ENCODE peak calls at places on chromosomes 4 and X, in four cellular contexts. A, S, N and W are unnamed samples.

GRCh38 chr4:119314356-119314755 is 7.6 kb downstream of the FABP2 start:
- DNase-seq in S (peak; percentile 71), A (no peak), N (peak; percentile 64), W (peak; percentile 55)

GRCh38 chrX:153709726-153710674 is 14.2 kb downstream of the BCAP31 start:
- DNase-seq in A (no peak), S (no peak), N (no peak), W (no peak)

GRCh38 chrX:53071604-53072417 is 10.4 kb upstream of the TSPYL2 start:
- DNase-seq in A (peak; percentile 46), N (peak; percentile 81), S (peak; percentile 63), W (peak; percentile 89)

GRCh38 chrX:9510366-9510765 is 45.5 kb downstream of the TBL1X start:
- DNase-seq in A (no peak), N (no peak), S (no peak), W (no peak)

GRCh38 chr4:73593631-73594241 is 26.5 kb downstream of the RASSF6 start:
- DNase-seq in S (peak; percentile 68), N (peak; percentile 53), A (no peak), W (peak; percentile 56)

GRCh38 chrX:78333521-78333920 is 6.1 kb upstream of the CYSLTR1 start:
- DNase-seq in N (no peak), S (no peak), A (no peak), W (peak; percentile 67)

GRCh38 chr4:125489952-125490690 is 175.4 kb downstream of the FAT4 start:
- DNase-seq in A (no peak), S (no peak), N (no peak), W (no peak)

GRCh38 chr4:89254847-89255246 is 52.8 kb downstream of the GPRIN3 start:
- DNase-seq in N (peak; percentile 45), S (peak; percentile 23), A (no peak), W (peak; percentile 49)

GRCh38 chr4:15965325-15965724 is 2.4 kb upstream of the FGFBP2 start:
- DNase-seq in A (no peak), S (no peak), N (no peak), W (no peak)

GRCh38 chrX:126165721-126166401 is at the start of gene DCAF12L2:
- DNase-seq in S (no peak), N (peak; percentile 23), A (no peak), W (no peak)

GRCh38 chrX:572490-573124 is 58.0 kb upstream of the SHOX start:
- DNase-seq in S (no peak), A (no peak), N (no peak), W (no peak)

GRCh38 chr4:37517326-37517725 is 168.8 kb downstream of the RELL1 start:
- DNase-seq in S (no peak), N (no peak), A (no peak), W (no peak)

GRCh38 chr4:79650217-79650616 is 242.2 kb upstream of the GK2 start:
- DNase-seq in S (no peak), A (no peak), N (no peak), W (no peak)

GRCh38 chr4:123804171-123804721 is 407.7 kb downstream of the SPRY1 start:
- DNase-seq in N (no peak), A (no peak), S (no peak), W (no peak)

DNA sequence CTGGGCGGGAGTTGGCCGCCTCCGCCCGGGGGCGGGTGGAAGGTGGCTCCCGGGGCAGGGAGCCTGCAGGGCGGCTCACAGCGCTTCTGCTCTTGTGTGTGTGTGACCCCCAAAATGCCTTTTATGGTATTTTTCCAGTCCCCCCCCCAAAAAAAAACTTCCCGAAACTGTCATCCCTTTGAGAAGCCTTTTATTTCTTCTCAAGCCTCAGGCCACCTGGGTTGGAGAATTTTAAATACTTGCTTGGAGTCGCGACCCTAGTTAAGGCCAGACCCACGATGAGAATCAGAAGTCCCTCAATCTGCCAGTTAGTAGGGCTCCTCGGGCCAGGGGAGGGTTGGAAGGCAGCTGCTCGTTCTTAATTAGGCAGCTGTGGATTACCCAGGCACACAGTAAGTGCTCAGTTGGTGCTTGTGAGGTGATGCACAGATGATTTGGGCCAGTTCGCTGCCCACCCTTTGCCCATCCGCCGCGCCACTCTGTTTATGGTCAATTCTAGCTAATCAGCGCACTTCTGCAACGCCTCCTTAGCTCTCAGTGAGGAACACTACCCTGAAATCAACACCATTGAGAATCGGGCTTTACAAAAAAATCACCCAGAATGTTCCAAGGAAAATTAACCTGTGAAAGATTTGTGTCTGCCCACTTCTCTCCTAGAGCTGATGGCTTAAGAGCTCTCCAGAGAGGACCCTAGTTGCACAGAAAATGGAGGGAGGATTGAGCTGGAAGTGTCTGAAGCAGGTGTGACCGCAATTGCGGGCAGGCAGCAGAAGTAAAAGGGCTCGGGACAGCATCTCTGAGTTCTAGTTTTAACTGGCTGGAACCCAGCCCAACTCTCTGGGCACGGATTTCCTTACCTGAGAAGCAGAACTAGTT is 648 bp upstream of the SCD5 start:
- DNase-seq in N (no peak), A (no peak), S (no peak), W (peak; percentile 75)
- TF ChIP-seq EZH2 in N (no peak), A (no peak), S (no peak), W (no peak)

DNA sequence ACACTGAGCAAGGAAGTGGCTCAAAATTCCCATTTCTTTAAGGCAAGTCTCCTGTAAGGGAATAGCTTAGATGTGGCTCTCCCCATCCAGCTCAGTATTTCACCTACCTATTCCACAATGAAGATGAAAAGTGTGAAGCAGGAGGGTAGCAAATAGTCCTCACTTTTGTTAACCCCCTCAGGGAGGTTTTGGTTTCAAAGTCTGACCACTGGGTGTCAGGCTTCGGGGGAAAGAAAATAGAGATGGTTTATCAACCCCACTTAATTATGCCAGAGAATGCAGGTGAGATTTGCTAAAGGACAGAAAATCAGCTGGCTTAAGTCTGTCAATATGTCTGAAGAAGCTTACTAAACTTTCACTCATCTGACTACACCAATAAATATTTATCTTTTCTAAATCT is 69.5 kb downstream of the DHX15 start:
- DNase-seq in N (no peak), A (no peak), S (no peak), W (no peak)
- TF ChIP-seq CTCF in N (no peak), A (peak; percentile 23), S (peak; percentile 41), W (peak; percentile 17)

GRCh38 chrX:25004040-25004439 is 11.7 kb downstream of the ARX start:
- DNase-seq in N (no peak), S (no peak), A (no peak), W (no peak)

GRCh38 chrX:25004485-25005032 is 11.2 kb downstream of the ARX start:
- DNase-seq in A (no peak), N (no peak), S (no peak), W (no peak)

GRCh38 chrX:25005382-25006185 is 10.2 kb downstream of the ARX start:
- DNase-seq in A (no peak), N (no peak), S (no peak), W (no peak)

GRCh38 chrX:25006586-25007058 is 9.1 kb downstream of the ARX start:
- DNase-seq in A (no peak), S (no peak), N (no peak), W (no peak)

GRCh38 chrX:25005034-25005381 is 10.8 kb downstream of the ARX start:
- DNase-seq in S (no peak), A (no peak), N (no peak), W (no peak)
- TF ChIP-seq EZH2 in S (no peak), A (no peak), N (peak; percentile 41), W (no peak)

DNA sequence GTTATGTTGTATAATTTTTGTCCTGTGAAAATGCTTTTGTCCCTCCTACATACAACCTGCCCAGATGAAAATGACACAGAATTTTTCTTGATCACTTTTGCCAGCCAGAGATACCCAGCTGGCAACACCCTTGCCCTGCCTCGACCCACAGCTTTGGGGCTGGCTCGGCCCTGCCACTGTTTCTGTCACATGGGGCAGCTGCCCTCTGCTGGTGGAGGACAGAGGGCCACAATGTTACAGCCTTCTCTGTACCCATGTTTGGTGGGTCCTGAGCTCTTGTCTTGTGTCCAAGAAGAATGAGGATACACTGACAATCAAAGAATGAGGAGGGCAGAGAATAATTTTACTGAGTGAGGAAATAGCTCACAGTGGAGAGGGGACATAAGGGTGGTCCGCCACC is 31.1 kb downstream of the BMP15 start:
- DNase-seq in N (peak; percentile 5), A (no peak), S (no peak), W (peak; percentile 6)
- TF ChIP-seq CTCF in N (no peak), A (peak; percentile 46), S (peak; percentile 10), W (peak; percentile 34)